ENCODE peak calls at places on chromosomes 7 and 10, in four cellular contexts. F is ACHN, T is progenitor cell of endocrine pancreas, I is C1 segment of cervical spinal cord. X is an unnamed sample.

GRCh38 chr10:35447693-35448407 is 111.5 kb downstream of the CCNY start:
- DNase-seq in T (no peak), F (no peak), I (no peak), X (peak)

GRCh38 chr7:899806-900205 is 23.5 kb downstream of the GET4 start:
- DNase-seq in T (no peak), F (no peak), I (no peak), X (no peak)

GRCh38 chr7:157461805-157462771 is 125.3 kb downstream of the DNAJB6 start:
- DNase-seq in I (no peak), F (no peak), T (no peak), X (no peak)

GRCh38 chr10:34219860-34220518 is 595.1 kb downstream of the PARD3 start:
- DNase-seq in T (no peak), F (no peak), I (no peak), X (no peak)

GRCh38 chr10:24857001-24857695 is 95.3 kb downstream of the PRTFDC1 start:
- DNase-seq in T (no peak), I (no peak), F (no peak), X (no peak)

GRCh38 chr7:136657332-136657942 is 211.0 kb upstream of the CHRM2 start:
- DNase-seq in I (no peak), F (no peak), T (no peak), X (peak)

GRCh38 chr10:113469796-113470195 is 83.1 kb upstream of the HABP2 start:
- DNase-seq in F (no peak), I (no peak), T (no peak), X (no peak)

GRCh38 chr7:133513608-133514007 is 260.7 kb downstream of the EXOC4 start:
- DNase-seq in T (no peak), I (no peak), F (no peak), X (peak)

GRCh38 chr7:48041665-48041995 is 6.3 kb downstream of the C7orf57 start:
- DNase-seq in F (no peak), I (no peak), T (no peak), X (no peak)

GRCh38 chr7:55160539-55160938 is 141.7 kb downstream of the EGFR start:
- DNase-seq in I (no peak), T (no peak), F (no peak), X (no peak)

GRCh38 chr7:137634356-137634755 is 212.4 kb downstream of the DGKI start:
- DNase-seq in I (no peak), F (no peak), T (no peak), X (no peak)

GRCh38 chr10:104406715-104407517 is 53.3 kb downstream of the CFAP58 start:
- DNase-seq in I (no peak), T (no peak), F (peak), X (no peak)

X was measured in Caki2.